ENCODE peak calls at places on chromosomes 4 and X, in five cellular contexts. B is GM23338, D is A673, U is hepatocyte, T is fibroblast of lung. K is an unnamed sample.

GRCh38 chr4:147991543-147992295 is 259.8 kb downstream of the ARHGAP10 start:
- DNase-seq in B (no peak), D (no peak), U (no peak), T (no peak), K (no peak)

GRCh38 chr4:158015241-158015640 is 157.6 kb downstream of the GASK1B start:
- DNase-seq in B (no peak), D (no peak), U (no peak), T (peak; percentile 45), K (no peak)

GRCh38 chrX:111914398-111915092 is 38.6 kb downstream of the TRPC5OS start:
- DNase-seq in B (peak; percentile 27), D (peak; percentile 1), U (peak; percentile 34), T (no peak), K (peak; percentile 95)

GRCh38 chr4:26059391-26060154 is 145.6 kb downstream of the SMIM20 start:
- DNase-seq in B (no peak), D (no peak), U (no peak), T (no peak), K (no peak)

GRCh38 chr4:7911044-7911578 is 28.6 kb downstream of the AFAP1 start:
- DNase-seq in B (peak; percentile 77), D (no peak), U (peak; percentile 59), T (peak; percentile 96), K (no peak)

GRCh38 chrX:141176586-141177451 is at the start of gene LDOC1:
- DNase-seq in B (peak; percentile 89), D (no peak), U (peak; percentile 92), T (peak; percentile 74), K (peak; percentile 75)

GRCh38 chr4:61200991-61201526 is 933 bp downstream of the ADGRL3 start:
- DNase-seq in B (peak; percentile 74), D (no peak), U (peak; percentile 53), T (peak; percentile 49), K (no peak)

GRCh38 chrX:155819525-155819924 is 61.6 kb upstream of the VAMP7 start:
- DNase-seq in B (peak; percentile 0), D (no peak), U (no peak), T (peak; percentile 0), K (no peak)

GRCh38 chr4:83599183-83599582 is 63.3 kb downstream of the GPAT3 start:
- DNase-seq in B (peak; percentile 63), D (peak; percentile 51), U (no peak), T (peak; percentile 72), K (no peak)

GRCh38 chr4:139635966-139636365 is 29.7 kb upstream of the MGST2 start:
- DNase-seq in B (no peak), D (no peak), U (no peak), T (no peak), K (no peak)

GRCh38 chr4:38008493-38009120 is 48.4 kb downstream of the PTTG2 start:
- DNase-seq in B (no peak), D (no peak), U (no peak), T (no peak), K (no peak)

GRCh38 chr4:74970577-74970976 is 37.7 kb downstream of the PARM1 start:
- DNase-seq in B (no peak), D (no peak), U (no peak), T (no peak), K (no peak)

GRCh38 chr4:38135201-38135600 is 175.0 kb downstream of the PTTG2 start:
- DNase-seq in B (no peak), D (no peak), U (no peak), T (no peak), K (no peak)

GRCh38 chr4:101169044-101170014 is 178.0 kb downstream of the PPP3CA start:
- DNase-seq in B (peak; percentile 95), D (peak; percentile 82), U (peak; percentile 82), T (peak; percentile 76), K (no peak)

GRCh38 chrX:107445636-107446035 is 3.8 kb upstream of the FRMPD3 start:
- DNase-seq in B (no peak), D (no peak), U (no peak), T (no peak), K (no peak)

GRCh38 chr4:16837475-16837874 is 61.0 kb downstream of the LDB2 start:
- DNase-seq in B (no peak), D (no peak), U (no peak), T (no peak), K (no peak)

GRCh38 chr4:140579278-140579677 is 10.5 kb upstream of the UCP1 start:
- DNase-seq in B (peak; percentile 42), D (no peak), U (no peak), T (no peak), K (no peak)

GRCh38 chr4:12729384-12729783 is 754.8 kb downstream of the RAB28 start:
- DNase-seq in B (peak; percentile 47), D (peak; percentile 47), U (peak; percentile 22), T (peak; percentile 40), K (no peak)

DNA sequence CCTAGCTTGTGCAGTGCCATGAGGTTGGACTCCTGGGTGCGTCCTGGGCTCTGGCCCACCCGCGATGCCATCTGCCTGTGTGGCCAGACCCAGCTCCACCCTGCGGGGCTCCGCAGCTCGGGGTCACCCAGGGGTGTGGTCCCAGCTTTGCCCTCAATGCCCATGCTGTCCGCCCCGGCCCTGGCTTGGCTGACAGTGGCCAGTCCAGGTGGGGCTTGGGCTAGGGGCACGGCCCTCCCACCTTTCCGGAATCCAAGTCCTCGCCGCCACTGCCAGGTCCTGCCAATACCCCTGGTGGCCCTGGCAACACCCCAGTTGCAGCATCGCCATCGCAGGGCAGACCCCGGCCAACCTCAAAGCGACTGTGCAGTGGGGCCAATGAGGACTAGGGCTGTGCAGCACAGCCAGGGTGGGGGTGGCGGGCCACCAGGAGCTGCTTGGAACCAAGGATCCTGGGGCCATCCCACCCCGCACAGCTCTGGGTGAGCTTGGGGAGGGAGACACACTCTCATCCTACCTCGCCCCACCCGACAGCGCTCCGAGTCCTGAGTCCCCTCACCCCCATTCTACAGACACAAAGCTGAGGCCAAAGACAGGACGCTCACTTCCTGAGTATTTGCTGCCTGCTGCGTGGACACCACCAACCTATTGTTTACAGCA is 80.9 kb downstream of the ZNF718 start:
- DNase-seq in B (no peak), D (no peak), U (no peak), T (no peak), K (no peak)
- H3K4me3 ChIP-seq in B (no peak overlapping the region), D (no peak overlapping the region), U (no peak overlapping the region), T (no peak overlapping the region), K (no peak overlapping the region)

GRCh38 chr4:54228064-54228527 is 997 bp upstream of the PDGFRA start:
- DNase-seq in B (peak; percentile 92), D (peak; percentile 37), U (peak; percentile 91), T (peak; percentile 82), K (no peak)

GRCh38 chr4:54230479-54231418 is 1.7 kb downstream of the PDGFRA start:
- DNase-seq in B (peak; percentile 69), D (no peak), U (peak; percentile 23), T (peak; percentile 81), K (no peak)

GRCh38 chr4:54227261-54228063 is 1.6 kb upstream of the PDGFRA start:
- DNase-seq in B (peak; percentile 75), D (peak; percentile 42), U (peak; percentile 60), T (peak; percentile 86), K (no peak)

GRCh38 chr4:54229631-54230478 is 762 bp downstream of the PDGFRA start:
- DNase-seq in B (peak; percentile 64), D (no peak), U (peak; percentile 34), T (peak; percentile 79), K (no peak)

DNA sequence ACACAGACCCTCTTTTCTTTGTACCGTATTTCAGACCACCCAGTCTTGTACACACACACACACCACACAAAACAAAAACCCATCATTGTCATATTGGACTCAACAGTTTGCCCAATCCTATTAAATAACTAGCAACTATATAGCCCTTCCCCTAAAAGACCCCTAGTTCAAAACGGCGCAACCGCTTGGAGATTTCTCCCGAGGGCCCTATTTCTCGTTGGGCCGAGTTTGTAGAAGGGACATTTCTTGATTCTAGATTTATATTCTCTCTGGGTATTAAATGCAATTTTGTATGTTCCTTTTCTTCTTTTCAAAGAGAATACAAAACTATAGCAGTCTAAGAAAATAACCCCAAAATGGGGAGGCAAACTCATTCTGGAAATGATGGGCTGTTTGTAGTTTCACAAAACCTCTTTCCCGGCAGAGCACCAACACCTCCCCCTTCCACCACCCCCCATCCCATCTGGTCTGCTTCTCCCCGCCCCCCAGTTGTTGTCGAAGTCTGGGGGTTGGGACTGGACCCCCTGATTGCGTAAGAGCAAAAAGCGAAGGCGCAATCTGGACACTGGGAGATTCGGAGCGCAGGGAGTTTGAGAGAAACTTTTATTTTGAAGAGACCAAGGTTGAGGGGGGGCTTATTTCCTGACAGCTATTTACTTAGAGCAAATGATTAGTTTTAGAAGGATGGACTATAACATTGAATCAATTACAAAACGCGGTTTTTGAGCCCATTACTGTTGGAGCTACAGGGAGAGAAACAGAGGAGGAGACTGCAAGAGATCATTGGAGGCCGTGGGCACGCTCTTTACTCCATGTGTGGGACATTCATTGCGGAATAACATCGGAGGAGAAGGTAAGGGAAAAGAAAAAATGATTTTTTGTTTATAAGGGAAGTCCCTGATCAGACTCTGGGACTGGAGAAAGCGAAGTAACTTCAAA is at the start of gene PDGFRA:
- DNase-seq in B (peak; percentile 71), D (no peak), U (peak; percentile 85), T (peak; percentile 98), K (no peak)
- TF ChIP-seq EZH2 in B (peak; percentile 68), D (no peak), U (no peak), T (no peak), K (no peak)

GRCh38 chr4:3766207-3766790 is at the start of gene ADRA2C:
- DNase-seq in B (peak; percentile 51), D (peak; percentile 46), U (peak; percentile 79), T (no peak), K (no peak)
- H3K4me3 ChIP-seq in B (peak within 1 kb of the TSS; percentile 60), D (peak within 1 kb of the TSS; percentile 39), U (no peak within 1 kb of the TSS), T (no peak within 1 kb of the TSS), K (no peak within 1 kb of the TSS)

DNA sequence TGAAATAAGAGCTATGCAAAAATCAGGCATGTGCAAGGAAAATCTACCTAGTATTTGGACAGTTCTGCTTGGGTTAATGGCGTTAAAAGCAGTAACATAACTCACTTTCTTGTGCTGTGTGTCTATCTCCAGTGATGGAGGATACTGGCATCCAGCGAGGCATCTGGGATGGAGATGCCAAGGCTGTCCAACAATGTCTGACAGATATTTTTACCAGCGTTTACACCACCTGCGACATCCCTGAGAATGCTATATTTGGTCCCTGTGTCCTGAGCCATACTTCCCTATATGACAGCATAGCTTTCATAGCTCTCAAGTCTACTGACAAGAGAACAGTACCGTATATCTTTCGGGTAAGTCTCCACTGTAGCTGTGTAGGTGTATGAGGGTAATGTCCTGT is 2.6 kb downstream of the PRDM8 start:
- DNase-seq in B (no peak), D (no peak), U (no peak), T (no peak), K (no peak)
- TF ChIP-seq EZH2 in B (peak; percentile 56), D (no peak), U (no peak), T (no peak), K (no peak)

K was measured in PC-9.